ENCODE peak calls at places on chromosome 10, in five cellular contexts. F is stimulated activated CD4-positive, alpha-beta T cell treated with anti-CD3 and anti-CD28 coated beads, Interleukin-12 subunit alpha, Interleukin-12 subunit beta, amount 100 ng/mL, for 48 hours; S is uterus; J is foreskin fibroblast; Q is activated CD4-positive, alpha-beta T cell treated with anti-CD3 and anti-CD28 coated beads for 48 hours. H is an unnamed sample.

GRCh38 chr10:120508393-120508792 is 51.4 kb downstream of the PLPP4 start:
- DNase-seq in F (no peak), S (no peak), J (no peak), Q (peak; percentile 18), H (no peak)

GRCh38 chr10:108632044-108632443 is 1291.3 kb downstream of the XPNPEP1 start:
- DNase-seq in F (no peak), S (no peak), J (no peak), Q (no peak), H (no peak)

GRCh38 chr10:16717617-16718395 is 99.4 kb downstream of the RSU1 start:
- DNase-seq in F (no peak), S (no peak), J (peak; percentile 6), Q (no peak), H (no peak)

GRCh38 chr10:90947025-90947960 is 26.4 kb upstream of the ANKRD1 start:
- DNase-seq in F (no peak), S (no peak), J (peak; percentile 66), Q (no peak), H (no peak)

GRCh38 chr10:113576853-113577252 is 24.0 kb downstream of the HABP2 start:
- DNase-seq in F (no peak), S (no peak), J (peak; percentile 25), Q (peak; percentile 20), H (no peak)

GRCh38 chr10:62723375-62723774 is 81.1 kb upstream of the ADO start:
- DNase-seq in F (no peak), S (no peak), J (no peak), Q (no peak), H (no peak)

GRCh38 chr10:60650272-60650800 is 127.9 kb upstream of the CDK1 start:
- DNase-seq in F (no peak), S (no peak), J (no peak), Q (no peak), H (no peak)

GRCh38 chr10:8048281-8049008 is 6.0 kb upstream of the GATA3 start:
- DNase-seq in F (no peak), S (no peak), J (no peak), Q (peak; percentile 39), H (no peak)

GRCh38 chr10:79385804-79386531 is 38.7 kb downstream of the PPIF start:
- DNase-seq in F (no peak), S (no peak), J (no peak), Q (peak; percentile 1), H (peak; percentile 11)

GRCh38 chr10:47340613-47341170 is 7.5 kb upstream of the RBP3 start:
- DNase-seq in F (peak; percentile 55), S (peak; percentile 37), J (peak; percentile 78), Q (peak; percentile 84), H (peak; percentile 60)

GRCh38 chr10:73894245-73894971 is 16.5 kb upstream of the PLAU start:
- DNase-seq in F (no peak), S (no peak), J (peak; percentile 68), Q (peak; percentile 28), H (no peak)

GRCh38 chr10:70695241-70696030 is 23.1 kb downstream of the ADAMTS14 start:
- DNase-seq in F (no peak), S (no peak), J (peak; percentile 29), Q (no peak), H (no peak)

GRCh38 chr10:91434041-91434440 is 23.9 kb downstream of the HECTD2 start:
- DNase-seq in F (no peak), S (no peak), J (peak; percentile 56), Q (no peak), H (no peak)

GRCh38 chr10:28566458-28566857 is 33.5 kb downstream of the WAC start:
- DNase-seq in F (no peak), S (no peak), J (no peak), Q (no peak), H (no peak)

GRCh38 chr10:44576715-44577191 is 191.9 kb upstream of the CXCL12 start:
- DNase-seq in F (no peak), S (no peak), J (peak; percentile 92), Q (no peak), H (no peak)